ENCODE peak calls at places on chromosomes 2 and 18, in four cellular contexts. K is naive thymus-derived CD4-positive, alpha-beta T cell; D is thyroid gland; R is cardiac muscle cell. I is an unnamed sample. For H3K27me3, the result is how much of the 10 kb centered on the place peaks cover.

GRCh38 chr2:212892193-212892592 is 259.2 kb downstream of the IKZF2 start:
- DNase-seq in K (no peak), D (peak), R (peak), I (no peak)

GRCh38 chr18:36405611-36406010 is 108.1 kb downstream of the FHOD3 start:
- DNase-seq in K (no peak), D (no peak), R (no peak), I (no peak)

GRCh38 chr18:10460414-10461018 is 6.1 kb downstream of the APCDD1 start:
- DNase-seq in K (no peak), D (no peak), R (no peak), I (no peak)

GRCh38 chr2:127607399-127607908 is 38.5 kb upstream of the GPR17 start:
- DNase-seq in K (no peak), D (no peak), R (no peak), I (no peak)

GRCh38 chr2:209960676-209961630 is 41.5 kb upstream of the RPE start:
- DNase-seq in K (no peak), D (peak), R (peak), I (peak)

GRCh38 chr18:5424903-5425302 is 118.9 kb downstream of the EPB41L3 start:
- DNase-seq in K (no peak), D (no peak), R (peak), I (peak)

GRCh38 chr18:79200546-79201268 is 131.5 kb downstream of the ATP9B start:
- DNase-seq in K (no peak), D (peak), R (peak), I (peak)

GRCh38 chr2:31070339-31070738 is 67.9 kb downstream of the GALNT14 start:
- DNase-seq in K (no peak), D (no peak), R (no peak), I (no peak)

GRCh38 chr18:76979111-76979751 is 153.4 kb downstream of the MBP start:
- DNase-seq in K (no peak), D (no peak), R (no peak), I (no peak)

GRCh38 chr18:55385770-55386169 is 202.2 kb downstream of the TCF4 start:
- DNase-seq in K (no peak), D (no peak), R (no peak), I (no peak)

GRCh38 chr2:111100765-111101162 is 19.9 kb upstream of the BCL2L11 start:
- DNase-seq in K (no peak), D (no peak), R (no peak), I (no peak)

GRCh38 chr2:96762529-96763253 is 2.0 kb downstream of the CNNM4 start:
- DNase-seq in K (no peak), D (peak), R (peak), I (peak)

GRCh38 chr2:119792907-119793312 is 33.2 kb downstream of the PTPN4 start:
- DNase-seq in K (no peak), D (no peak), R (no peak), I (no peak)

GRCh38 chr2:161033059-161033660 is 127.1 kb upstream of the TANK start:
- DNase-seq in K (no peak), D (no peak), R (no peak), I (no peak)

GRCh38 chr2:27742571-27742970 is 28.9 kb upstream of the MRPL33 start:
- DNase-seq in K (no peak), D (no peak), R (no peak), I (no peak)

GRCh38 chr2:148721991-148722777 is 77.6 kb downstream of the EPC2 start:
- DNase-seq in K (no peak), D (no peak), R (no peak), I (no peak)

GRCh38 chr2:85909005-85909404 is 20.2 kb upstream of the ST3GAL5 start:
- DNase-seq in K (no peak), D (no peak), R (no peak), I (no peak)

GRCh38 chr2:55045685-55046221 is 4.5 kb downstream of the RTN4 start:
- DNase-seq in K (no peak), D (no peak), R (no peak), I (no peak)

GRCh38 chr2:121860033-121860810 is 104.8 kb downstream of the TSN start:
- DNase-seq in K (no peak), D (no peak), R (no peak), I (no peak)

GRCh38 chr2:105919191-105919811 is 174.6 kb downstream of the NCK2 start:
- DNase-seq in K (no peak), D (peak), R (no peak), I (peak)

GRCh38 chr2:218301176-218301819 is 9.0 kb upstream of the TMBIM1 start:
- DNase-seq in K (peak), D (peak), R (peak), I (peak)

GRCh38 chr18:54147439-54147838 is 77.0 kb downstream of the MBD2 start:
- DNase-seq in K (no peak), D (no peak), R (no peak), I (no peak)

GRCh38 chr2:126915903-126916302 is 17.2 kb downstream of the TEX51 start:
- DNase-seq in K (no peak), D (no peak), R (no peak), I (no peak)

GRCh38 chr2:144460981-144461766 is 58.7 kb downstream of the ZEB2 start:
- DNase-seq in K (no peak), D (no peak), R (no peak), I (no peak)

GRCh38 chr2:176675557-176676256 is 406.5 kb downstream of the MTX2 start:
- DNase-seq in K (no peak), D (no peak), R (no peak), I (no peak)

GRCh38 chr2:101779652-101780051 is 82.1 kb downstream of the MAP4K4 start:
- DNase-seq in K (no peak), D (no peak), R (no peak), I (no peak)

GRCh38 chr2:28510184-28510583 is 14.3 kb downstream of the PLB1 start:
- DNase-seq in K (no peak), D (peak), R (no peak), I (no peak)

GRCh38 chr2:38731684-38732221 is 19.4 kb downstream of the SRSF7 start:
- DNase-seq in K (no peak), D (no peak), R (no peak), I (no peak)

GRCh38 chr2:34822616-34823015 is 1223.5 kb upstream of the FAM98A start:
- DNase-seq in K (no peak), D (no peak), R (no peak), I (no peak)

GRCh38 chr2:119707117-119708087 is 28.4 kb downstream of the TMEM177 start:
- DNase-seq in K (no peak), D (no peak), R (no peak), I (no peak)

GRCh38 chr2:163863073-163863472 is 127.3 kb upstream of the FIGN start:
- DNase-seq in K (no peak), D (no peak), R (no peak), I (no peak)

GRCh38 chr2:223262946-223263345 is 211.0 kb downstream of the KCNE4 start:
- DNase-seq in K (no peak), D (no peak), R (no peak), I (no peak)

GRCh38 chr2:2902551-2903216 is 474.9 kb downstream of the EIPR1 start:
- DNase-seq in K (no peak), D (peak), R (peak), I (no peak)

GRCh38 chr2:234291765-234292204 is 205.1 kb downstream of the ARL4C start:
- DNase-seq in K (peak), D (peak), R (no peak), I (peak)

GRCh38 chr2:239309398-239310245 is 91.2 kb downstream of the HDAC4 start:
- DNase-seq in K (peak), D (no peak), R (no peak), I (no peak)

GRCh38 chr2:189147361-189147760 is 32.2 kb downstream of the COL5A2 start:
- DNase-seq in K (no peak), D (no peak), R (no peak), I (no peak)

GRCh38 chr2:29033172-29033571 is 41.2 kb downstream of the PCARE start:
- DNase-seq in K (no peak), D (peak), R (no peak), I (no peak)

GRCh38 chr2:199690225-199690624 is 160.8 kb downstream of the FTCDNL1 start:
- DNase-seq in K (no peak), D (no peak), R (no peak), I (no peak)
- H3K4me3 ChIP-seq in K (no peak), D (no peak), R (no peak), I (no peak)

DNA sequence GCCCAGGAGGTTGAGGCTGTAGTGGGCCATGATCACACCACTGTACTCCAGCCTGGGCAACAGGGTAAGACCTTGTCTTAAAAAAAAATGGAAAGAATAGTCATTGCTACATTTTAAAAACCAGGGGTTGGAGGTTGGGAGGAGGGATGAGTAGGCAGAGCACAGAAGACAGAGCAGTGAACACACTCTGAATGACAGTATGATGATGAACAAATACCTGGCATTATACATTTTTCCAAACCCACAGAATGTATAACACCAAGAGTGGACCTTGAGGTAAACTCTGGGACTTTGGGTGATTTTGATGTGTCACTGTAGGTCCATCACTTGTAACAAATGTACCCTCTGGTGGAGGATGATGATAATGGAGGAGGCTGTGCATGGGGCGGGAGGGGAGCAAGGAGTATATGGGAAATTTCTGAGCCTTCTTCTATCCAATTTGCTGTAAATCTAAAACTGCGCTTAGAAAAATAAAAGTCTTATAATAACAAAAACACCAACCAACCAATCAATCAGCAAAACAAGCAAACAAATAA is 111.4 kb upstream of the PGAP1 start:
- DNase-seq in K (no peak), D (no peak), R (no peak), I (no peak)
- H3K27me3 ChIP-seq in K (under half), D (under half), R (under half), I (under half)

DNA sequence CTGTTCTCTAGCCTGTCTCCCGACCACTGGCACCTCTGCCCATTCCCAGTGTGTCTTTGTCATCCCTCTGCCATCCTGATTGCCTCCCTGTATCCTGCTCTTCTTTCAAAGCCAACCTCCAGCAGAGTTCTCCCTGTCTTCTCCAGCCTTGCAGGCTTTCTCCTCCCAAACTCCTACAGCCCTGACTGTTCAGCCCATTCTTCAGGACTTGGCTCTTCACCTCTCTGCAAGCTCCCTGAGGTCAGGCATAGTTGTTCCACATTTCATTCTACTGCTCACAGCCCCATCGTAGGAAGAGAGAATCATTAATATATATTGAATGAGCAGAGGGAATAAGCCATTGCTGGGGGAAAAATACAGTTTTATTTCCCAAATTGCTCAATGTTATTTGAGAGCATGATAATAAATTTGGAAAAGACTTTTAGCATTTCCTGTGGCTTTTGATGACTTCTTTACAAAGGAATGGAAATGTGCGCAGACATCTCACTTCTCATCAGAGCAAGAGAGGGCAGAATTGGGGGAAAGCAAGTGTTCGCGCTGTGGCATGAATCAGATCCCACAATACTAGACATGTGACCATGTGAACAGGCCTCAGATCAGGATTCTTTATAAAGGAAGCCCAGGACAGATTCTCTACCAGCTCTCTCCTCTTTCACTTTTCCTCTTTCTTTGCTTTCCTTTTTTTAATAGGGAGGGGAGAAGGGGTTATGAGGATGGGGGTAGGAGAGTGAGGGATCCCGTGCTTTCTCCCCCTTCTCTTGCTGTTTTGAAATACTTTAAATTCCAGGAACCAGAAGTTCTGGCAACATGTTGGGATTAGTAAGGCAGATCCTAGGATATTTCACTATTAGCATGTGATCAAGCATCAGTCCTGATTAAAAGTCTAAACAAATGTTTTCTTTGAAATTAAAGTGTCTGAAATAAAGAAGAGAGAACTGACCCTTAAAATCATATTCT is 37.5 kb downstream of the EPAS1 start:
- DNase-seq in K (no peak), D (no peak), R (no peak), I (no peak)
- H3K4me3 ChIP-seq in K (no peak), D (no peak), R (no peak), I (peak)

DNA sequence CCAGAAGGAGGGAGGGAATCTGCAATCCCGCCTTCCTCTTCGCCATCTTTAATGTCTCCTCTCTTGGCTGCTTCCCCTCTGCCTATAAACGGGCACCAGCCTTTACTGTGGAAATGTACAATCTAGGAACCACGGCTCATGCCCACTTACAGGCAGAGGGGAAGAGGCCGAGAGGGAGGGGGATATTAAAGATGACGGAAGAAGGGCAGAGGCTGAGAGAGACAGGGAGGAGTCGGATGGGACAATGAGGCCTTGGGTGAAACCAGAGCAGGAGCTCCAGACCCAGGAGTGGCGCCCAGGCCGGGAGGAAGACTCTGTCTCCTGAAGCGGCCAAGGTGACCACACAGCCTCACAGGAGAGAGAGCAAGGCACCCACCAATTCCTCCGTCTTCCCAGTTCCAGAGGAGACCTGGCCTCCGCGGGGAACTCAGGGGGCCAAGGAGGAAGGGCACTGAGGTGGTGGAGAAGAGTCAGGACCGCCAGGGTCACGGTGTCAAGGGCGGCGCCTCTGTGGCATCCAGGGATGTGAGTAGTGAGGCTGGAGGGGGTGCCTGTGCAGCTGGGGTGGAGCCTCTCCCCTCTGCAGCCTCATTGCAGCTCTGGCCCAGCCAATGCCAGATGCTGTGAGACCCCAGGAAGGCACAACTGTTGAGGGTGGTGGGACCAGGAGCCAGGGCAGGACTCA is 67.8 kb downstream of the CIB4 start:
- DNase-seq in K (no peak), D (no peak), R (no peak), I (no peak)
- H3K27me3 ChIP-seq in K (under half), D (under half), R (under half), I (under half)

GRCh38 chr2:69248232-69248631 is 138.8 kb downstream of the GFPT1 start:
- DNase-seq in K (no peak), D (no peak), R (no peak), I (no peak)

GRCh38 chr2:69255760-69256159 is 131.3 kb downstream of the GFPT1 start:
- DNase-seq in K (no peak), D (no peak), R (no peak), I (no peak)

GRCh38 chr2:69253893-69254292 is 133.1 kb downstream of the GFPT1 start:
- DNase-seq in K (no peak), D (peak), R (no peak), I (no peak)

GRCh38 chr2:69250981-69251380 is 136.0 kb downstream of the GFPT1 start:
- DNase-seq in K (no peak), D (no peak), R (no peak), I (no peak)

GRCh38 chr2:69253033-69253535 is 133.9 kb downstream of the GFPT1 start:
- DNase-seq in K (no peak), D (no peak), R (no peak), I (no peak)
- H3K4me3 ChIP-seq in K (no peak), D (no peak), R (no peak), I (no peak)

GRCh38 chr2:139201516-139201915 is 421.3 kb upstream of the NXPH2 start:
- DNase-seq in K (no peak), D (no peak), R (no peak), I (no peak)
- H3K27me3 ChIP-seq in K (under half), D (under half), R (under half), I (under half)